ENCODE peak calls at places on chromosomes 3 and 15, in four cellular contexts. G, Y, A and I are unnamed samples.

GRCh38 chr15:62439543-62440016 is 274.5 kb upstream of the C2CD4B start:
- DNase-seq in Y (no peak), A (no peak), G (no peak), I (no peak)

GRCh38 chr3:133437391-133438093 is 37.7 kb downstream of the BFSP2 start:
- DNase-seq in A (no peak), G (peak; percentile 13), Y (no peak), I (no peak)

GRCh38 chr15:63198752-63199250 is 9.4 kb downstream of the RAB8B start:
- DNase-seq in G (no peak), A (no peak), Y (no peak), I (no peak)

GRCh38 chr3:123406598-123406997 is 42.3 kb downstream of the ADCY5 start:
- DNase-seq in A (no peak), G (no peak), Y (no peak), I (no peak)

GRCh38 chr3:48552111-48552911 is 4.3 kb downstream of the PFKFB4 start:
- DNase-seq in A (no peak), Y (peak; percentile 42), G (peak; percentile 94), I (no peak)

GRCh38 chr15:35281515-35281914 is 196.4 kb upstream of the NANOGP8 start:
- DNase-seq in A (no peak), Y (no peak), G (no peak), I (no peak)

GRCh38 chr15:77497942-77498361 is 77.3 kb downstream of the HMG20A start:
- DNase-seq in Y (no peak), G (peak; percentile 20), A (no peak), I (no peak)

GRCh38 chr15:99059010-99059981 is 45.6 kb upstream of the SYNM start:
- DNase-seq in Y (peak; percentile 95), A (peak; percentile 76), G (peak; percentile 65), I (peak; percentile 77)

GRCh38 chr3:152977356-152977755 is 142.4 kb downstream of the P2RY1 start:
- DNase-seq in A (no peak), Y (no peak), G (no peak), I (no peak)

GRCh38 chr3:106566277-106566676 is 697.5 kb upstream of the CBLB start:
- DNase-seq in A (peak; percentile 12), Y (no peak), G (no peak), I (no peak)

GRCh38 chr3:17489139-17489538 is 253.3 kb downstream of the TBC1D5 start:
- DNase-seq in A (no peak), Y (no peak), G (no peak), I (no peak)

GRCh38 chr3:51995346-51996156 is at the start of gene RPL29:
- DNase-seq in G (peak; percentile 94), Y (peak; percentile 96), A (peak; percentile 92), I (peak; percentile 85)
- TF ChIP-seq CTCF in G (no peak), Y (no peak), A (no peak), I (peak; percentile 23)

GRCh38 chr3:146505496-146505895 is 36.1 kb upstream of the PLSCR2 start:
- DNase-seq in G (no peak), Y (no peak), A (no peak), I (no peak)

GRCh38 chr3:146504546-146505197 is 35.3 kb upstream of the PLSCR2 start:
- DNase-seq in A (no peak), G (no peak), Y (peak; percentile 70), I (no peak)

GRCh38 chr3:146502887-146503458 is 33.6 kb upstream of the PLSCR2 start:
- DNase-seq in Y (no peak), G (no peak), A (no peak), I (no peak)

GRCh38 chr3:146501752-146502151 is 32.4 kb upstream of the PLSCR2 start:
- DNase-seq in Y (no peak), A (no peak), G (no peak), I (no peak)

DNA sequence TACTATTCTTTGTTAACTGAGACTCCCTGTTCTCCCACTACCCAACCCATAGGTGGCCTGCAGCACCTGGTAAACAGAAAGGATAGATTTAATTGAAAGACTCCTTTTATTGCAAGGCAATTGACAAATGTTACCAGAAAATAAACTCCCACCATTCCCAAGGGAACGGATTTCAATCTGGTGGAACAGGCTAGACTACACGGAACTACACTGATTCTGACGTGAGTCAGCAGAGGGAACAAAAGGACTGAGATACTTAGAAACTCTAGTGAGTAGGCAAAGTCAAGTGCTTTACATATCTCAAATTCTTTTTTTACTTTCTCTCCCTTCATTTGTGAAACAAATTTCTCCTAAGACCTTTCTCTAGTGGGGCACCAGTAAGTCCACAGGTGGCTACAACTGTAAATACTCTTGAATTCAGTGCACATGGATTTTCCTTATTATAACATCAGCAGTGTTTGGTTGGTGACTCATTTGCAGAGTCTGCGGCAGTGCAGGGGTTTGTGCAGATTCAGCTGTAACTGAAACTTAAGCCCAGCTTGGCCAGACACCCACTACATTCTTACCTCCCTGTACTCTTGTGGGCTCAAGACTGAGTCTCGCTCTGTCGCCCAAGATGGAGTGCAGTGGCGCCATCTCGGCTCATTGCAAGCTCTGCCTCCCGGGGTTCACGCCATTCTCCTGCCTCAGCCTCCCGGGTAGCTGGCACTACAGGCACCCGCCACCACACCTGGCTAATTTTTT is 34.3 kb upstream of the PLSCR2 start:
- DNase-seq in G (no peak), Y (no peak), A (no peak), I (no peak)
- TF ChIP-seq CTCF in G (no peak), Y (peak; percentile 63), A (no peak), I (peak; percentile 39)

GRCh38 chr15:66905954-66906353 is 159.4 kb upstream of the SMAD3 start:
- DNase-seq in A (no peak), Y (peak; percentile 58), G (no peak), I (no peak)
- TF ChIP-seq CTCF in A (no peak), Y (peak; percentile 71), G (no peak), I (no peak)

DNA sequence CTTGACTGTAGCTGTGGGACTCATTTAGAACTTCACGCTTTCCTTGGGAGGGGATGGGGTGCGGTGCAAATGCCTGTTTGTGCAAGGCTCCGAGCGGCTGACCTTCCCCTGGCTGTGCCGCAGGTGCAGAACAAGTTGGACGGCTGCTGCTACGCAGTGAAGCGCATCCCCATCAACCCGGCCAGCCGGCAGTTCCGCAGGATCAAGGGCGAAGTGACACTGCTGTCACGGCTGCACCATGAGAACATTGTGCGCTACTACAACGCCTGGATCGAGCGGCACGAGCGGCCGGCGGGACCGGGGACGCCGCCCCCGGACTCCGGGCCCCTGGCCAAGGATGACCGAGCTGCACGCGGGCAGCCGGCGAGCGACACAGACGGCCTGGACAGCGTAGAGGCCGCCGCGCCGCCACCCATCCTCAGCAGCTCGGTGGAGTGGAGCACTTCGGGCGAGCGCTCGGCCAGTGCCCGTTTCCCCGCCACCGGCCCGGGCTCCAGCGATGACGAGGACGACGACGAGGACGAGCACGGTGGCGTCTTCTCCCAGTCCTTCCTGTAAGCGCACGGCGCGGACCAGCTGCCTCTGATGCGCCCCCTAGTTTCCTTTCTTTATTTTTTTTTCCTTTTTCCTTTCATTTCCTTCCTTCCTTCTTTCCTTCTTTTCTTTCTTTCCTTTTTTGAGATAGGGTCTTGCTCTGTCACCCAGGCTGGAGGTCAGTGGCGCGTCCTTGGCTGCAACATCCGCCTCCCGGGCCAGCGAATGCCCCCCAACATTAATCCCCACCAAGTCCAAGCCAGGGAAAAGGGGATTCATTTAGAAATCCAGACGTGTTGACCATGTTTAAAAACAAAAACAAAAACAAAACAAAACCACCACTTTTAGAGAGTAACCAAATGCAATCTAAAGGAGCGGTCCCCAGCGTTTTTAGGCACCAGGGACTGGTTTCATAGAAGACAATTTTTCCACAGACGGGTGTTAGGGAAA is 42.7 kb downstream of the EIF2AK4 start:
- DNase-seq in A (peak; percentile 60), Y (peak; percentile 91), G (peak; percentile 46), I (peak; percentile 16)
- TF ChIP-seq CTCF in A (no peak), Y (peak; percentile 78), G (peak; percentile 31), I (peak; percentile 64)

DNA sequence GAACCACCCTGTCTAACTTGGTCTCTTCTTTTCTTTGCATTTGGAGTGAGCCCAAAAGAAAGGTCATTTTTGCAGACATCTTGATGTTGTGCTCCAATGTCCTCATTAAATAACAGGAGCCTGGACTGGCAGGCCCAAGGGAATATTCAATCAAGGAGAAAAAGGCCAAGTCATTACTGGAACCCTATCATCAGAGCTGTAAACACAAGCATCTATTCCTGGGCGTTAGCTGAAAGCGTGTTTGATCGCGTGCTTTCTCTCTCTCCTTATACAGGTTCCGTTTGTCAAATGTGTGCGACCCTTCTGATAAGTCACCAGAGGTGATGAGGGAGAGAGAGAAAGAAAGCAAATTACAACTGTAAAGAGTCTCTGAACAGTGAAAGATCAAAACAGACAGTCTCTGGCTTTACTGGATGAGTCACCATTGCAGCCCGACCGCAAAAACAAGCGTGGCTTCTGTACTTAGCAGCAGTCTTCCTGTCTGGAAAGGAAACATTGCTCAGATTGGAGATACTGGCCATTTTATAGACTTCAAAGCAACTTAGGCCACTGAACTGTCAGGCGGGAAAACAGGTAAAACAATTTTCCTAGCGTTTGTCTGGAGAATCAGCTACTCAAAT is 39.5 kb upstream of the TPRG1 start:
- DNase-seq in A (no peak), Y (no peak), G (peak; percentile 30), I (no peak)
- TF ChIP-seq CTCF in A (no peak), Y (no peak), G (no peak), I (no peak)

DNA sequence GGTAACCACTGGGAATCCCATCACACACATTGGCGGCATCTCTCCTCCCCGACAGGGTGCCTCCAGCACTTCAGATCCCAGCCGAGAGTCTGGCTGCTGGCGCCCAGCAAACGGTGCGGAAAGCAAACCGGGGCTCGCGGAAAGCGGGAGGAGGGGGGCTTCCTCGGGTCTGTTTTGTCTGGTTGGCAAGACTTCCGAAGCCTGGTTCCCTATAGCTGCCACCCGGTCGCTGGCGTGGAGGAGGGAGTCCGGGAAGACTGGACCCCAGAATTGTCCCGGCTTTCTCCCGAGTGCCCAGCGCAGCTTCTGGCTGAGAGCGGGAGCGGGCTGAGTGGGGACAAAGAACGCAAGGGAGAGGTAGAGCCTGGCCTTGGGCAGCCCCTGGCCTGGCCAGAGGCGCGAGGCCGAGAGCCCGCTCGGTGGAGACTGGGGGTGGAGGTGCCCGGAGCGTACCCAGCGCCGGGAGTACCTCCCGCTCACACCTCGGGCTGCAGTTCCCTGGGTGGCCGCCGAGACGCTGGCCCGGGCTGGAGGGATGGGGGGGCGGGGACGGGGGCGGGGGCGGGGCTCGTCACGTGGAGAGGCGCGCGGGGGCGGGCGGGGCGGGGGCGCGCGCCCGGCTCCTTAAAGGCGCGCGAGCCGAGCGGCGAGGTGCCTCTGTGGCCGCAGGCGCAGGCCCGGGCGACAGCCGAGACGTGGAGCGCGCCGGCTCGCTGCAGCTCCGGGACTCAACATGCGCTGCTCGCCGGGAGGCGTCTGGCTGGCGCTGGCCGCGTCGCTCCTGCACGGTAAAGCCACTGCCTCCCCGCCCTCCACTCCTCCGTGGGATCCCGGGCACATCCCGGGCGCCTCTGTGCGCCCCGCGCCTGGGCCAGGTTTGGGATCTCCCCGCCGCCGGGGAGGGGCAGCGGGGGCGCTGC is at the start of gene CHRNA7:
- DNase-seq in Y (peak; percentile 94), A (peak; percentile 77), G (peak; percentile 87), I (peak; percentile 67)
- TF ChIP-seq CTCF in Y (peak; percentile 54), A (no peak), G (peak; percentile 21), I (peak; percentile 50)

GRCh38 chr3:38346584-38347410 is at the start of gene XYLB:
- DNase-seq in Y (peak; percentile 91), G (peak; percentile 94), A (peak; percentile 81), I (peak; percentile 78)
- TF ChIP-seq CTCF in Y (peak; percentile 89), G (peak; percentile 93), A (peak; percentile 37), I (peak; percentile 80)

GRCh38 chr3:101779047-101779807 is at the start of gene NXPE3:
- DNase-seq in Y (peak; percentile 98), A (peak; percentile 90), G (peak; percentile 93), I (peak; percentile 85)
- TF ChIP-seq CTCF in Y (no peak), A (no peak), G (no peak), I (no peak)